ENCODE peak calls at places on chromosomes 12 and 14, in seven cellular contexts. C, Q, E, O, M, G and I are unnamed samples.

GRCh38 chr12:51368640-51369517 is 22.3 kb downstream of the GALNT6 start:
- DNase-seq in C (no peak), Q (no peak), E (no peak), O (peak), M (no peak), G (no peak), I (peak)

GRCh38 chr12:79547044-79547734 is 143.6 kb downstream of the PAWR start:
- DNase-seq in C (no peak), Q (peak), E (no peak), O (no peak), M (no peak), G (peak), I (peak)

GRCh38 chr12:65666876-65667275 is 157.4 kb upstream of the HMGA2 start:
- DNase-seq in C (no peak), Q (no peak), E (no peak), O (no peak), M (no peak), G (no peak), I (no peak)

GRCh38 chr12:132766380-132767085 is 4.9 kb upstream of the ANKLE2 start:
- DNase-seq in C (no peak), Q (no peak), E (peak), O (peak), M (no peak), G (peak), I (no peak)

GRCh38 chr14:92362781-92363235 is 39.8 kb downstream of the SLC24A4 start:
- DNase-seq in C (no peak), Q (peak), E (no peak), O (no peak), M (no peak), G (no peak), I (no peak)

GRCh38 chr14:79342942-79343341 is 868.4 kb downstream of the DIO2 start:
- DNase-seq in C (no peak), Q (no peak), E (no peak), O (no peak), M (no peak), G (no peak), I (no peak)

GRCh38 chr12:67220065-67220464 is 49.1 kb upstream of the CAND1 start:
- DNase-seq in C (no peak), Q (no peak), E (no peak), O (no peak), M (no peak), G (no peak), I (peak)

GRCh38 chr12:31650927-31651326 is 8.6 kb upstream of the ETFBKMT start:
- DNase-seq in C (no peak), Q (no peak), E (no peak), O (peak), M (no peak), G (no peak), I (no peak)

GRCh38 chr14:59314019-59314608 is 125.6 kb downstream of the DAAM1 start:
- DNase-seq in C (no peak), Q (no peak), E (no peak), O (no peak), M (no peak), G (no peak), I (no peak)

GRCh38 chr12:116651089-116651488 is 86.8 kb downstream of the SPRING1 start:
- DNase-seq in C (no peak), Q (no peak), E (no peak), O (no peak), M (no peak), G (no peak), I (no peak)

GRCh38 chr14:64945431-64945830 is 2.9 kb upstream of the GPX2 start:
- DNase-seq in C (no peak), Q (no peak), E (no peak), O (no peak), M (no peak), G (no peak), I (no peak)

GRCh38 chr14:36652542-36653201 is 9.0 kb upstream of the PAX9 start:
- DNase-seq in C (no peak), Q (no peak), E (no peak), O (no peak), M (no peak), G (no peak), I (no peak)

GRCh38 chr12:16603916-16604575 is 1.9 kb downstream of the LMO3 start:
- DNase-seq in C (no peak), Q (no peak), E (peak), O (no peak), M (no peak), G (peak), I (no peak)

GRCh38 chr14:24353551-24354529 is 14.0 kb upstream of the RIPK3 start:
- DNase-seq in C (no peak), Q (no peak), E (peak), O (no peak), M (no peak), G (no peak), I (no peak)

GRCh38 chr14:33564774-33565630 is 385.9 kb downstream of the EGLN3 start:
- DNase-seq in C (no peak), Q (no peak), E (no peak), O (no peak), M (no peak), G (no peak), I (peak)

GRCh38 chr12:92235703-92236472 is 90.2 kb upstream of the BTG1 start:
- DNase-seq in C (no peak), Q (no peak), E (no peak), O (no peak), M (no peak), G (no peak), I (no peak)

GRCh38 chr14:95025941-95026340 is 131.4 kb downstream of the DICER1 start:
- DNase-seq in C (no peak), Q (no peak), E (no peak), O (no peak), M (no peak), G (no peak), I (no peak)

GRCh38 chr12:8603858-8604257 is 8.8 kb downstream of the AICDA start:
- DNase-seq in C (no peak), Q (peak), E (no peak), O (no peak), M (no peak), G (no peak), I (no peak)

GRCh38 chr14:71730471-71730870 is 201.8 kb upstream of the RGS6 start:
- DNase-seq in C (no peak), Q (no peak), E (no peak), O (no peak), M (no peak), G (no peak), I (no peak)

GRCh38 chr14:68692916-68693771 is 99.7 kb downstream of the ZFP36L1 start:
- DNase-seq in C (no peak), Q (no peak), E (peak), O (no peak), M (peak), G (no peak), I (no peak)

GRCh38 chr14:59475709-59476108 is 8.5 kb downstream of the L3HYPDH start:
- DNase-seq in C (no peak), Q (no peak), E (no peak), O (no peak), M (no peak), G (peak), I (no peak)

GRCh38 chr14:72679106-72679505 is 214.8 kb downstream of the DPF3 start:
- DNase-seq in C (no peak), Q (no peak), E (peak), O (no peak), M (no peak), G (no peak), I (no peak)

GRCh38 chr12:78034025-78034424 is 203.3 kb downstream of the NAV3 start:
- DNase-seq in C (no peak), Q (no peak), E (peak), O (no peak), M (no peak), G (no peak), I (no peak)

GRCh38 chr12:14275886-14276285 is 89.6 kb upstream of the ATF7IP start:
- DNase-seq in C (no peak), Q (no peak), E (no peak), O (no peak), M (no peak), G (no peak), I (no peak)

GRCh38 chr14:106459971-106460730 is 933.8 kb downstream of the TMEM121 start:
- DNase-seq in C (no peak), Q (peak), E (no peak), O (no peak), M (no peak), G (no peak), I (no peak)

DNA sequence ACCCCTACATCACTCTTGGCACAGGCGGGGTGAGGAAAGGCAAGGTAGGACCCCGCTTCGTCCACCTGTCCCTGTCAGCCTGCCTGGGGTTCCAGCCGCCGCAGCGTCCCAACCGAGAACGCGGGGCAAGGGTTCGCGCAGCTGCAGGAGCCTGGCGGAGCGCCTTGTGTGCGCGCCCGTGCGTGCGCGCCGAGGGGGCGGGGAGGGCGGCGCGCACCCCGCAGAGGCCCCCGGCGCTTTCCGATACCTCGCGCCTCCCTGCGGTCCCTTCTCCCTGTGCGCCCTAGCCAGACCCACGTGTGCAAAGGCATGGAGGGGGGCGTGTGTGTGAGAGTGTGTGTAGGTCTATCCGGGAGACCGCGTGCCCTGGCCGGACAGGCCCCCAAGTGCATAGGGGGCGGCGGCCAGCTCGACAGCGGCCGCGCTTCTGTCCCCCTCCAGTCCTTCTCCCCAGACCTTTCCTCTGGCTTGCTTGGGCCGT is 122.4 kb downstream of the TSPAN9 start:
- DNase-seq in C (peak), Q (no peak), E (peak), O (no peak), M (no peak), G (peak), I (peak)
- TF ChIP-seq CTCF in C (peak), Q (no peak), E (no peak), O (no peak), M (no peak), G (no peak), I (no peak)

DNA sequence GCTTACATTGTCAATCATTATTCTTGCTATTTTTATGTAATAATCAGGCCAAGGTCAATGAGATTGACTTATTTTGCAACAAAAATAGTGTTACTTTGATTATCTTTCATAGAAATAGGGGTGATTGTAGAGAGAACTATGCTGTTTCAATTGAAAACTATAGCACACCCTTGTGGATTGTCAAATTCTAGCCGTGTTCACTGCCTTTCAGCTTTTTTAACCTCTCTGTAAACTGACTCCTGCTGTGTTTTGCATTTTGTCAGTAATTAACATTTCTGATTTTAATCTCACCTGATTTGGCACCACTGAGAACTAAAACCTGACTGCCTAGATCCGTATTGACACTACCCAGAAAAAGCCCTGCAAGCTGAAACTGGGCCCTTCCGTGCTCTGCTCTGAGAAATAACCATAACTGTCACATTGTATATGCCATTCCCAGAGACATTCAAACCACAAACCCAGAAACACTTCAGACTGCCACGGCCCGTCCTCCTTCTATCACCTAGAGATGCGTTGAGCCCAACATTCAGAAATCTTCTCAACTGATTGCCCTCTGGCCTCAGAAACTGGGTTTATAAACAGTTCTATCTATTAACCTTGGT is 26.6 kb upstream of the ETV6 start:
- DNase-seq in C (no peak), Q (no peak), E (no peak), O (no peak), M (no peak), G (peak), I (no peak)
- TF ChIP-seq CTCF in C (peak), Q (no peak), E (no peak), O (no peak), M (peak), G (peak), I (no peak)

GRCh38 chr14:39469094-39469710 is 37.0 kb upstream of the FBXO33 start:
- DNase-seq in C (no peak), Q (no peak), E (peak), O (no peak), M (no peak), G (peak), I (peak)
- TF ChIP-seq CTCF in C (peak), Q (no peak), E (no peak), O (no peak), M (peak), G (peak), I (peak)

DNA sequence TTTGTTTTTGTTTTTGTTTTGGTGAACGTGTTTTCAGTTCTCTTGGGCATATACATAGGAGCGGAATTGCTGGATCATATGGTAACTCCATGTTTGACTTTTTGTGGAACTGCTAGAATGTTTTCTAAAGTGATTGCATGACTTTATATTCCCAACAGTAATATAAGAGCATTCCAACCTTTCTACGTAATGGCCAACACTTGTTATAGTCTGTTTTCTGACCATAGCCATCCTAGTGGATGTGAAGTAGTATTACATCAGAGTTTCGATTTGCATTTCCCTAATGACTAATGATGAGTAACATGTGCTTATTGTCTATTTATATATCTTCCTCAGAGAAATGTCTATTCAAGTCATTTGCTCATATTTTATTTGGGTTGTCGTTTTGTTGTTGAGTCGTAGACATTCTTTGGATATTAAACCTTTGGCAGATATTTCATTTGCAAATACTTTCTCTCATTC is 268.7 kb downstream of the AEBP2 start:
- DNase-seq in C (no peak), Q (no peak), E (peak), O (no peak), M (no peak), G (no peak), I (no peak)
- TF ChIP-seq CTCF in C (peak), Q (no peak), E (peak), O (no peak), M (peak), G (no peak), I (peak)